ENCODE peak calls at places on chromosomes 13 and 19, in four cellular contexts. One of them, this sample, is unnamed.

GRCh38 chr13:94431987-94432386 is 47.5 kb downstream of the DCT start:
- DNase-seq in fibroblast of lung: no peak
- DNase-seq in thoracic aorta: no peak
- DNase-seq in SJSA1: no peak
- DNase-seq in this sample: no peak

GRCh38 chr13:60384911-60385310 is 12.1 kb upstream of the TDRD3 start:
- DNase-seq in fibroblast of lung: no peak
- DNase-seq in thoracic aorta: no peak
- DNase-seq in SJSA1: no peak
- DNase-seq in this sample: no peak

GRCh38 chr19:46453661-46454060 is 17.7 kb downstream of the PNMA8A start:
- DNase-seq in fibroblast of lung: no peak
- DNase-seq in thoracic aorta: no peak
- DNase-seq in SJSA1: no peak
- DNase-seq in this sample: no peak

GRCh38 chr19:17757125-17757524 is 5.8 kb downstream of the FCHO1 start:
- DNase-seq in fibroblast of lung: peak; percentile 55
- DNase-seq in thoracic aorta: no peak
- DNase-seq in SJSA1: no peak
- DNase-seq in this sample: peak; percentile 78

GRCh38 chr13:28040977-28041376 is 52.5 kb upstream of the URAD start:
- DNase-seq in fibroblast of lung: no peak
- DNase-seq in thoracic aorta: no peak
- DNase-seq in SJSA1: no peak
- DNase-seq in this sample: no peak

GRCh38 chr19:44796701-44797115 is 12.2 kb upstream of the BCAM start:
- DNase-seq in fibroblast of lung: peak; percentile 41
- DNase-seq in thoracic aorta: no peak
- DNase-seq in SJSA1: no peak
- DNase-seq in this sample: peak; percentile 40

GRCh38 chr19:51333836-51334460 is 8.0 kb downstream of the VSIG10L start:
- DNase-seq in fibroblast of lung: no peak
- DNase-seq in thoracic aorta: no peak
- DNase-seq in SJSA1: no peak
- DNase-seq in this sample: no peak

GRCh38 chr13:97344250-97345175 is 89.5 kb upstream of the RAP2A start:
- DNase-seq in fibroblast of lung: peak; percentile 41
- DNase-seq in thoracic aorta: no peak
- DNase-seq in SJSA1: peak; percentile 42
- DNase-seq in this sample: peak; percentile 50

GRCh38 chr13:106432636-106433035 is 102.8 kb downstream of the EFNB2 start:
- DNase-seq in fibroblast of lung: peak; percentile 28
- DNase-seq in thoracic aorta: no peak
- DNase-seq in SJSA1: no peak
- DNase-seq in this sample: no peak

GRCh38 chr19:46678110-46678732 is 17.2 kb upstream of the DACT3 start:
- DNase-seq in fibroblast of lung: no peak
- DNase-seq in thoracic aorta: no peak
- DNase-seq in SJSA1: no peak
- DNase-seq in this sample: peak; percentile 36

GRCh38 chr13:45441633-45442032 is 23.1 kb upstream of the COG3 start:
- DNase-seq in fibroblast of lung: peak; percentile 29
- DNase-seq in thoracic aorta: no peak
- DNase-seq in SJSA1: peak; percentile 48
- DNase-seq in this sample: no peak

GRCh38 chr13:99501952-99502310 is 659 bp downstream of the TM9SF2 start:
- DNase-seq in fibroblast of lung: peak; percentile 29
- DNase-seq in thoracic aorta: no peak
- DNase-seq in SJSA1: peak; percentile 69
- DNase-seq in this sample: no peak

GRCh38 chr13:23321534-23322241 is 111.8 kb downstream of the SACS start:
- DNase-seq in fibroblast of lung: peak; percentile 98
- DNase-seq in thoracic aorta: peak; percentile 63
- DNase-seq in SJSA1: peak; percentile 69
- DNase-seq in this sample: peak; percentile 95

GRCh38 chr13:102466836-102467235 is 65.0 kb upstream of the FGF14 start:
- DNase-seq in fibroblast of lung: no peak
- DNase-seq in thoracic aorta: no peak
- DNase-seq in SJSA1: no peak
- DNase-seq in this sample: no peak

GRCh38 chr19:29687897-29688728 is 22.9 kb downstream of the PLEKHF1 start:
- DNase-seq in fibroblast of lung: peak; percentile 80
- DNase-seq in thoracic aorta: no peak
- DNase-seq in SJSA1: peak; percentile 28
- DNase-seq in this sample: peak; percentile 72

GRCh38 chr13:85879014-85879413 is 79.8 kb upstream of the SLITRK6 start:
- DNase-seq in fibroblast of lung: no peak
- DNase-seq in thoracic aorta: no peak
- DNase-seq in SJSA1: no peak
- DNase-seq in this sample: no peak

GRCh38 chr13:85700909-85701308 is 98.3 kb downstream of the SLITRK6 start:
- DNase-seq in fibroblast of lung: peak; percentile 37
- DNase-seq in thoracic aorta: no peak
- DNase-seq in SJSA1: no peak
- DNase-seq in this sample: no peak

GRCh38 chr13:33235078-33235477 is 50.5 kb downstream of the STARD13 start:
- DNase-seq in fibroblast of lung: peak; percentile 65
- DNase-seq in thoracic aorta: no peak
- DNase-seq in SJSA1: no peak
- DNase-seq in this sample: no peak

GRCh38 chr13:110150384-110151091 is 156.4 kb downstream of the COL4A1 start:
- DNase-seq in fibroblast of lung: peak; percentile 66
- DNase-seq in thoracic aorta: no peak
- DNase-seq in SJSA1: no peak
- DNase-seq in this sample: no peak

GRCh38 chr19:2523630-2524311 is 47.8 kb downstream of the GADD45B start:
- DNase-seq in fibroblast of lung: peak; percentile 90
- DNase-seq in thoracic aorta: peak; percentile 62
- DNase-seq in SJSA1: peak; percentile 94
- DNase-seq in this sample: no peak

GRCh38 chr19:39238209-39238608 is 6.6 kb downstream of the IFNL3 start:
- DNase-seq in fibroblast of lung: no peak
- DNase-seq in thoracic aorta: no peak
- DNase-seq in SJSA1: no peak
- DNase-seq in this sample: no peak

GRCh38 chr19:34804115-34804514 is 31.1 kb upstream of the ZNF599 start:
- DNase-seq in fibroblast of lung: no peak
- DNase-seq in thoracic aorta: no peak
- DNase-seq in SJSA1: no peak
- DNase-seq in this sample: no peak

GRCh38 chr13:20848203-20848602 is 54.3 kb downstream of the XPO4 start:
- DNase-seq in fibroblast of lung: no peak
- DNase-seq in thoracic aorta: no peak
- DNase-seq in SJSA1: no peak
- DNase-seq in this sample: no peak

GRCh38 chr19:801030-801860 is 4.0 kb downstream of the PTBP1 start:
- DNase-seq in fibroblast of lung: peak; percentile 49
- DNase-seq in thoracic aorta: peak; percentile 55
- DNase-seq in SJSA1: no peak
- DNase-seq in this sample: peak; percentile 68

GRCh38 chr13:73681779-73682178 is 452.4 kb downstream of the KLF12 start:
- DNase-seq in fibroblast of lung: no peak
- DNase-seq in thoracic aorta: no peak
- DNase-seq in SJSA1: no peak
- DNase-seq in this sample: no peak

GRCh38 chr19:13208964-13209796 is 59.0 kb downstream of the IER2 start:
- DNase-seq in fibroblast of lung: no peak
- DNase-seq in thoracic aorta: no peak
- DNase-seq in SJSA1: no peak
- DNase-seq in this sample: no peak

GRCh38 chr13:26784704-26785639 is 24.4 kb upstream of the GPR12 start:
- DNase-seq in fibroblast of lung: no peak
- DNase-seq in thoracic aorta: no peak
- DNase-seq in SJSA1: no peak
- DNase-seq in this sample: no peak

GRCh38 chr13:73090116-73090811 is 31.5 kb downstream of the KLF5 start:
- DNase-seq in fibroblast of lung: peak; percentile 95
- DNase-seq in thoracic aorta: no peak
- DNase-seq in SJSA1: peak; percentile 26
- DNase-seq in this sample: peak; percentile 73

GRCh38 chr13:40388617-40389016 is 277.8 kb downstream of the FOXO1 start:
- DNase-seq in fibroblast of lung: peak; percentile 58
- DNase-seq in thoracic aorta: no peak
- DNase-seq in SJSA1: peak; percentile 70
- DNase-seq in this sample: peak; percentile 58

GRCh38 chr13:91922969-91923592 is 524.7 kb downstream of the GPC5 start:
- DNase-seq in fibroblast of lung: no peak
- DNase-seq in thoracic aorta: no peak
- DNase-seq in SJSA1: no peak
- DNase-seq in this sample: no peak

GRCh38 chr13:67303661-67304333 is 73.7 kb upstream of the PCDH9 start:
- DNase-seq in fibroblast of lung: no peak
- DNase-seq in thoracic aorta: no peak
- DNase-seq in SJSA1: no peak
- DNase-seq in this sample: no peak

GRCh38 chr13:51739403-51740112 is 64.4 kb downstream of the DHRS12 start:
- DNase-seq in fibroblast of lung: no peak
- DNase-seq in thoracic aorta: no peak
- DNase-seq in SJSA1: no peak
- DNase-seq in this sample: no peak

GRCh38 chr13:66831317-66831716 is 398.8 kb downstream of the PCDH9 start:
- DNase-seq in fibroblast of lung: no peak
- DNase-seq in thoracic aorta: no peak
- DNase-seq in SJSA1: no peak
- DNase-seq in this sample: no peak

GRCh38 chr13:98007001-98007400 is 53.5 kb downstream of the IPO5 start:
- DNase-seq in fibroblast of lung: no peak
- DNase-seq in thoracic aorta: no peak
- DNase-seq in SJSA1: no peak
- DNase-seq in this sample: no peak

GRCh38 chr13:52002361-52002760 is 8.9 kb downstream of the ATP7B start:
- DNase-seq in fibroblast of lung: no peak
- DNase-seq in thoracic aorta: no peak
- DNase-seq in SJSA1: no peak
- DNase-seq in this sample: no peak

GRCh38 chr13:68696907-68697306 is 1410.7 kb upstream of the ATXN8OS start:
- DNase-seq in fibroblast of lung: no peak
- DNase-seq in thoracic aorta: no peak
- DNase-seq in SJSA1: no peak
- DNase-seq in this sample: no peak

GRCh38 chr13:20134732-20135131 is 26.1 kb downstream of the GJA3 start:
- DNase-seq in fibroblast of lung: no peak
- DNase-seq in thoracic aorta: no peak
- DNase-seq in SJSA1: no peak
- DNase-seq in this sample: no peak

GRCh38 chr19:2494084-2494446 is 18.1 kb downstream of the GADD45B start:
- DNase-seq in fibroblast of lung: peak; percentile 87
- DNase-seq in thoracic aorta: no peak
- DNase-seq in SJSA1: peak; percentile 48
- DNase-seq in this sample: peak; percentile 52

GRCh38 chr13:113508531-113509254 is 18.2 kb upstream of the DCUN1D2 start:
- DNase-seq in fibroblast of lung: no peak
- DNase-seq in thoracic aorta: no peak
- DNase-seq in SJSA1: no peak
- DNase-seq in this sample: no peak

GRCh38 chr13:113510871-113511270 is 20.4 kb upstream of the DCUN1D2 start:
- DNase-seq in fibroblast of lung: no peak
- DNase-seq in thoracic aorta: no peak
- DNase-seq in SJSA1: no peak
- DNase-seq in this sample: no peak

GRCh38 chr13:113513761-113514160 is 23.2 kb upstream of the DCUN1D2 start:
- DNase-seq in fibroblast of lung: no peak
- DNase-seq in thoracic aorta: no peak
- DNase-seq in SJSA1: no peak
- DNase-seq in this sample: no peak

GRCh38 chr13:113509989-113510388 is 19.5 kb upstream of the DCUN1D2 start:
- DNase-seq in fibroblast of lung: no peak
- DNase-seq in thoracic aorta: no peak
- DNase-seq in SJSA1: no peak
- DNase-seq in this sample: no peak

GRCh38 chr13:113511361-113511760 is 20.9 kb upstream of the DCUN1D2 start:
- DNase-seq in fibroblast of lung: no peak
- DNase-seq in thoracic aorta: no peak
- DNase-seq in SJSA1: no peak
- DNase-seq in this sample: no peak
- H3K36me3 ChIP-seq in fibroblast of lung: peaks cover 26% of the 10 kb centered on the region
- H3K36me3 ChIP-seq in thoracic aorta: peaks cover 41% of the 10 kb centered on the region
- H3K36me3 ChIP-seq in SJSA1: peaks cover 57% of the 10 kb centered on the region
- H3K36me3 ChIP-seq in this sample: peaks cover 49% of the 10 kb centered on the region

GRCh38 chr19:36916991-36917390 is 859 bp downstream of the ZNF568 start:
- DNase-seq in fibroblast of lung: peak; percentile 57
- DNase-seq in thoracic aorta: no peak
- DNase-seq in SJSA1: no peak
- DNase-seq in this sample: no peak
- H3K4me3 ChIP-seq in fibroblast of lung: peak overlapping the region; percentile 55
- H3K4me3 ChIP-seq in thoracic aorta: peak overlapping the region; percentile 93
- H3K4me3 ChIP-seq in SJSA1: no peak overlapping the region
- H3K4me3 ChIP-seq in this sample: no peak overlapping the region

GRCh38 chr19:42421591-42422031 is 5.6 kb downstream of the LIPE start:
- DNase-seq in fibroblast of lung: no peak
- DNase-seq in thoracic aorta: no peak
- DNase-seq in SJSA1: no peak
- DNase-seq in this sample: peak; percentile 33

GRCh38 chr19:42424345-42424707 is 2.9 kb downstream of the LIPE start:
- DNase-seq in fibroblast of lung: no peak
- DNase-seq in thoracic aorta: no peak
- DNase-seq in SJSA1: no peak
- DNase-seq in this sample: no peak

GRCh38 chr19:42422092-42422575 is 5.1 kb downstream of the LIPE start:
- DNase-seq in fibroblast of lung: no peak
- DNase-seq in thoracic aorta: no peak
- DNase-seq in SJSA1: no peak
- DNase-seq in this sample: no peak

GRCh38 chr19:42423462-42424344 is 3.5 kb downstream of the LIPE start:
- DNase-seq in fibroblast of lung: peak; percentile 90
- DNase-seq in thoracic aorta: peak; percentile 59
- DNase-seq in SJSA1: peak; percentile 88
- DNase-seq in this sample: peak; percentile 33

GRCh38 chr19:42422576-42423461 is 4.4 kb downstream of the LIPE start:
- DNase-seq in fibroblast of lung: peak; percentile 11
- DNase-seq in thoracic aorta: no peak
- DNase-seq in SJSA1: peak; percentile 18
- DNase-seq in this sample: no peak
- H3K27me3 ChIP-seq in fibroblast of lung: no peaks in the 10 kb centered on the region
- H3K27me3 ChIP-seq in thoracic aorta: no peaks in the 10 kb centered on the region
- H3K27me3 ChIP-seq in SJSA1: no peaks in the 10 kb centered on the region
- H3K27me3 ChIP-seq in this sample: no peaks in the 10 kb centered on the region

GRCh38 chr13:31149604-31150003 is 12.1 kb downstream of the HSPH1 start:
- DNase-seq in fibroblast of lung: no peak
- DNase-seq in thoracic aorta: no peak
- DNase-seq in SJSA1: no peak
- DNase-seq in this sample: no peak

GRCh38 chr13:31150315-31150985 is 11.3 kb downstream of the HSPH1 start:
- DNase-seq in fibroblast of lung: no peak
- DNase-seq in thoracic aorta: no peak
- DNase-seq in SJSA1: no peak
- DNase-seq in this sample: no peak

GRCh38 chr13:31145417-31145816 is 16.3 kb downstream of the HSPH1 start:
- DNase-seq in fibroblast of lung: no peak
- DNase-seq in thoracic aorta: no peak
- DNase-seq in SJSA1: no peak
- DNase-seq in this sample: no peak
- H3K36me3 ChIP-seq in fibroblast of lung: peaks cover 6% of the 10 kb centered on the region
- H3K36me3 ChIP-seq in thoracic aorta: peaks cover 35% of the 10 kb centered on the region
- H3K36me3 ChIP-seq in SJSA1: peaks cover 94% of the 10 kb centered on the region
- H3K36me3 ChIP-seq in this sample: peaks cover 97% of the 10 kb centered on the region